ENCODE peak calls at places on chromosomes 5 and 9, in eight cellular contexts. M is ovary, S is breast epithelium, E is uterus, U is sigmoid colon, Q is gastrocnemius medialis, B is A549, W is suprapubic skin. V is an unnamed sample.

GRCh38 chr9:21811914-21812313 is 9.5 kb downstream of the MTAP start:
- DNase-seq in M (no peak), S (no peak), E (no peak), U (no peak), Q (no peak), B (no peak), W (no peak), V (no peak)

GRCh38 chr5:121273818-121274433 is 577.8 kb upstream of the FTMT start:
- DNase-seq in M (no peak), S (no peak), E (no peak), U (no peak), Q (no peak), B (peak; percentile 82), W (no peak), V (no peak)

GRCh38 chr9:90420714-90421513 is 221.7 kb downstream of the DIRAS2 start:
- DNase-seq in M (no peak), S (no peak), E (no peak), U (no peak), Q (no peak), B (no peak), W (no peak), V (no peak)

GRCh38 chr9:116452634-116453033 is 234.5 kb upstream of the TRIM32 start:
- DNase-seq in M (no peak), S (no peak), E (no peak), U (no peak), Q (no peak), B (no peak), W (no peak), V (no peak)

GRCh38 chr5:140588311-140589070 is 23.9 kb downstream of the SLC35A4 start:
- DNase-seq in M (no peak), S (no peak), E (no peak), U (no peak), Q (no peak), B (no peak), W (no peak), V (no peak)

GRCh38 chr9:76512826-76513225 is 53.8 kb downstream of the GCNT1 start:
- DNase-seq in M (no peak), S (no peak), E (no peak), U (no peak), Q (no peak), B (no peak), W (no peak), V (no peak)

GRCh38 chr5:23001120-23001519 is 148.0 kb upstream of the CDH12 start:
- DNase-seq in M (no peak), S (no peak), E (no peak), U (no peak), Q (no peak), B (no peak), W (no peak), V (no peak)

GRCh38 chr9:133048595-133048994 is 13.2 kb upstream of the CEL start:
- DNase-seq in M (no peak), S (no peak), E (no peak), U (no peak), Q (no peak), B (peak; percentile 46), W (no peak), V (no peak)

GRCh38 chr9:113677057-113677456 is 199.1 kb upstream of the ZNF618 start:
- DNase-seq in M (no peak), S (no peak), E (no peak), U (no peak), Q (no peak), B (no peak), W (no peak), V (no peak)

GRCh38 chr5:132830436-132831094 is at the start of gene SHROOM1:
- DNase-seq in M (peak; percentile 51), S (no peak), E (peak; percentile 57), U (no peak), Q (no peak), B (peak; percentile 49), W (peak; percentile 68), V (no peak)

GRCh38 chr5:83393467-83393866 is 78.1 kb upstream of the VCAN start:
- DNase-seq in M (no peak), S (no peak), E (no peak), U (no peak), Q (no peak), B (no peak), W (no peak), V (no peak)
- TF ChIP-seq POLR2A in M (no peak), S (no peak), E (no peak), U (no peak), Q (no peak), B (no peak), W (no peak), V (no peak)

GRCh38 chr9:5073701-5074100 is 88.6 kb downstream of the JAK2 start:
- DNase-seq in M (no peak), S (no peak), E (no peak), U (no peak), Q (no peak), B (no peak), W (no peak), V (no peak)
- TF ChIP-seq CTCF in M (no peak), S (no peak), E (no peak), U (no peak), Q (no peak), B (peak; percentile 12), W (no peak), V (no peak)

DNA sequence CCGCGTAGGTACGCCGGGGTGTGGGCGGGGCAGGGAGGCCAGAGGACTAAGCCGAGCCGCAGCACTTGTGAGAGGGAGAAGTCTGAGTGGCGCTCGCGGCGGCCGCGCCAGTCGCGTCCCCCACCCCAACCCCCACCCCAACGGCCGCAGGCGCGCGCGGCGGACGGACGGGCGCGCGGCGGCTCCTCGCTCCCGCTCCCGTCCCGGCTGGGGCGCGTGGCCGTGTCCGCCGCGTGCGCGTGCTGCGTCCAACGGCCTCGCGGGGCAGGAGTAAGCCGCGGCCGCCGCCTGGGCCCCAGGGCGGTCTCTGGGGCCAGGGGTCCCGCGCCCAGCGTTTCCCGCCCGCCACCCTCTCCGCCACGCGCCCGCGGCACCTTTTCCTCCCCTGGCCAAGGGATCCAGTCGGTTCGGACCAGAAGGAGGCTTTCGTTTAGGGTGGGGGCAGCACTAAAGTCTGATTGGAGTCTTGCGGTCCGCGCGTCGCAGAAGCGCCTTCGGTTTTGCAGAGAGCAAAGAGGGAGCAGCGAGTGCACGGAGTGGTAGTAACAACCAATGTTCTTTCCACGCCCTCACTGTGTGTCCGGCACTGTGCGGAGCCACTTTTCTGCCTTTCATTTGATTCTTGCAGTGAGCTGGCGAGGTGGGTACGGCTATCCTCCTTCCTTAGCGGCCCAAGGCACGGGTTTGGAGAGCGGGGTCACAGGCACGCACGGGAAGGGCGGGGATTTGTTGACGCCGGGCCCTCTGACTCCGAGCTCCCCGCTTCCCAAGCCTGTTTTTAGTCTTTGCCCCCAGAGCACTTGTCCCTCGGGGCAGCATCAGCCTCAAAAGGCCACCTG is 494 bp downstream of the G3BP1 start:
- DNase-seq in M (no peak), S (no peak), E (peak; percentile 36), U (peak; percentile 74), Q (peak; percentile 48), B (peak; percentile 28), W (peak; percentile 77), V (peak; percentile 46)
- TF ChIP-seq POLR2A in M (no peak), S (no peak), E (no peak), U (no peak), Q (no peak), B (no peak), W (no peak), V (no peak)

GRCh38 chr9:4011062-4011461 is 288.8 kb downstream of the GLIS3 start:
- DNase-seq in M (no peak), S (no peak), E (no peak), U (no peak), Q (no peak), B (no peak), W (no peak), V (no peak)
- TF ChIP-seq CTCF in M (no peak), S (no peak), E (no peak), U (no peak), Q (no peak), B (no peak), W (no peak), V (no peak)

GRCh38 chr5:69331528-69332445 is 814 bp downstream of the CCDC125 start:
- DNase-seq in M (no peak), S (no peak), E (no peak), U (no peak), Q (no peak), B (no peak), W (no peak), V (no peak)
- TF ChIP-seq POLR2A in M (no peak), S (no peak), E (no peak), U (no peak), Q (no peak), B (no peak), W (no peak), V (no peak)

DNA sequence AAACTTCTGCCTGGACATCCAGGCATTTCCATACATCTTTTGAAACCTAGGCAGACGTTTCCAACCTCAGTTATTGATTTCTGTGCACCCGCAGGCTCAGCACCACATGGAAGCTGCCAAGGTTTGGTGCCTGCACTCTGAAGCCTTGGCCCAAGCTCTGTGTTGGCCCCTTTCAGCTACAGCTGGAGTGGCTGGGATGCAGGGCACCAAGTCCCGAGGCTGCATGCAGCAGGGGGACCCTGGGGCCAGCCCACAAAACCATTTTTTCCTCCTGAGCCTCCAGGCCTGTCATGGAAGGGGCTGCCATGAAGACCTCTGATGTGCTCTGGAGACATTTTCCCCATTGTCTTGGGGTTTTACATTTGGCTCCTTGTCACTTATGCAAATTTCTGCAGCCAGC is 49.9 kb downstream of the NFX1 start:
- DNase-seq in M (no peak), S (no peak), E (no peak), U (no peak), Q (no peak), B (no peak), W (no peak), V (no peak)
- TF ChIP-seq CTCF in M (no peak), S (no peak), E (no peak), U (no peak), Q (no peak), B (no peak), W (no peak), V (no peak)

GRCh38 chr9:136903041-136903554 is 16.8 kb downstream of the TRAF2 start:
- DNase-seq in M (no peak), S (peak; percentile 27), E (peak; percentile 39), U (no peak), Q (peak; percentile 25), B (peak; percentile 49), W (no peak), V (no peak)
- TF ChIP-seq POLR2A in M (no peak), S (no peak), E (no peak), U (no peak), Q (no peak), B (no peak), W (no peak), V (no peak)

GRCh38 chr5:157324237-157324636 is 58.3 kb downstream of the CYFIP2 start:
- DNase-seq in M (no peak), S (no peak), E (no peak), U (no peak), Q (no peak), B (peak; percentile 41), W (no peak), V (no peak)
- TF ChIP-seq CTCF in M (no peak), S (no peak), E (no peak), U (peak; percentile 21), Q (no peak), B (peak; percentile 53), W (no peak), V (no peak)